ENCODE peak calls at places on chromosomes 13 and 19, in eight cellular contexts. A is activated B cell treated with CpG ODN at 0.5 μM for 24 hours; I is AG04450; P is stimulated activated naive CD8-positive, alpha-beta T cell treated with anti-CD3 and anti-CD28 coated beads, Interleukin-15, Interleukin-2, amounts not matched to agents 100 U/mL and 50 U/mL, for 24 hours; D is WTC11; W is BE2C; B is stimulated activated CD8-positive, alpha-beta memory T cell treated with anti-CD3 and anti-CD28 coated beads, Interleukin-4, amount 100 ng/mL, for 24 hours; U is CD8-positive, alpha-beta memory T cell. O is an unnamed sample.

GRCh38 chr19:18294467-18294864 is 13.0 kb upstream of the JUND start:
- DNase-seq in B (peak; percentile 87), A (peak; percentile 74), D (peak; percentile 48), I (no peak), P (peak; percentile 95), U (peak; percentile 98), W (peak; percentile 88), O (peak; percentile 83)

GRCh38 chr13:65217459-65217858 is 2012.7 kb downstream of the PCDH9 start:
- DNase-seq in I (no peak), B (no peak), D (no peak), A (no peak), P (no peak), U (no peak), W (no peak), O (no peak)

GRCh38 chr13:51000058-51000457 is 90.5 kb downstream of the RNASEH2B start:
- DNase-seq in W (no peak), I (no peak), A (no peak), B (no peak), P (no peak), U (no peak), D (no peak), O (no peak)

GRCh38 chr19:43534811-43535761 is 2.1 kb downstream of the ZNF575 start:
- DNase-seq in W (peak; percentile 75), I (no peak), D (peak; percentile 92), A (peak; percentile 26), U (peak; percentile 57), B (no peak), P (peak; percentile 49), O (peak; percentile 60)

GRCh38 chr19:50490991-50491472 is 14.4 kb upstream of the GARIN5A start:
- DNase-seq in U (no peak), D (no peak), B (no peak), A (no peak), W (no peak), P (no peak), I (no peak), O (no peak)

GRCh38 chr19:55657004-55657747 is 2.3 kb downstream of the U2AF2 start:
- DNase-seq in I (no peak), W (no peak), U (no peak), A (no peak), D (no peak), B (no peak), P (no peak), O (no peak)

GRCh38 chr19:2887391-2887914 is 13.3 kb upstream of the ZNF57 start:
- DNase-seq in P (no peak), B (no peak), D (no peak), I (peak; percentile 27), U (no peak), W (peak; percentile 36), A (peak; percentile 20), O (peak; percentile 78)

GRCh38 chr19:38978315-38978689 is 2.8 kb upstream of the FBXO17 start:
- DNase-seq in U (no peak), B (no peak), I (no peak), P (no peak), W (no peak), A (no peak), D (no peak), O (no peak)

GRCh38 chr13:49326222-49326917 is 78.6 kb downstream of the CDADC1 start:
- DNase-seq in B (no peak), A (no peak), I (no peak), P (no peak), D (no peak), W (no peak), U (no peak), O (no peak)

GRCh38 chr13:83215627-83216026 is 666.6 kb downstream of the SLITRK1 start:
- DNase-seq in W (no peak), B (no peak), A (no peak), D (no peak), U (no peak), I (peak; percentile 42), P (no peak), O (no peak)

GRCh38 chr19:3968556-3969434 is 2.1 kb downstream of the DAPK3 start:
- DNase-seq in P (no peak), B (no peak), I (peak; percentile 100), W (peak; percentile 90), A (no peak), U (no peak), D (peak; percentile 85), O (peak; percentile 57)

GRCh38 chr13:78309497-78310180 is 293.7 kb downstream of the POU4F1 start:
- DNase-seq in B (no peak), W (no peak), P (no peak), A (no peak), U (no peak), I (no peak), D (no peak), O (no peak)

GRCh38 chr19:46586294-46586693 is 14.8 kb upstream of the CALM3 start:
- DNase-seq in D (no peak), B (no peak), P (no peak), U (no peak), A (no peak), W (no peak), I (no peak), O (no peak)

GRCh38 chr13:21733475-21734311 is 62.8 kb downstream of the FGF9 start:
- DNase-seq in I (no peak), P (no peak), D (no peak), W (no peak), A (no peak), B (no peak), U (no peak), O (no peak)

GRCh38 chr13:102122147-102122546 is 279.7 kb downstream of the FGF14 start:
- DNase-seq in P (no peak), B (no peak), W (no peak), U (no peak), A (no peak), D (no peak), I (no peak), O (no peak)

GRCh38 chr19:31378404-31378803 is 29.2 kb upstream of the TSHZ3 start:
- DNase-seq in A (no peak), U (no peak), P (no peak), D (no peak), B (no peak), W (peak; percentile 20), I (peak; percentile 84), O (peak; percentile 75)

GRCh38 chr19:40466219-40467006 is at the start of gene SPTBN4:
- DNase-seq in D (no peak), U (peak; percentile 94), I (no peak), B (peak; percentile 54), P (peak; percentile 72), A (peak; percentile 46), W (no peak), O (no peak)

GRCh38 chr13:53198699-53199098 is 170.1 kb downstream of the OLFM4 start:
- DNase-seq in A (no peak), D (no peak), I (no peak), W (no peak), U (no peak), P (no peak), B (no peak), O (no peak)

GRCh38 chr13:46629811-46630413 is 76.9 kb downstream of the LRCH1 start:
- DNase-seq in B (no peak), I (no peak), D (no peak), A (no peak), W (peak; percentile 39), U (no peak), P (no peak), O (peak; percentile 49)

GRCh38 chr19:10137751-10138682 is 18.3 kb upstream of the EIF3G start:
- DNase-seq in U (no peak), D (no peak), A (no peak), W (no peak), B (no peak), I (no peak), P (no peak), O (peak; percentile 81)

GRCh38 chr13:41418027-41418426 is 39.3 kb upstream of the RGCC start:
- DNase-seq in W (no peak), B (no peak), D (no peak), U (no peak), P (no peak), A (no peak), I (peak; percentile 36), O (no peak)